ENCODE peak calls at places on chromosomes 5 and 9, in ten cellular contexts. E is left ventricle myocardium inferior, P is PC-9, R is endodermal cell, J is fibroblast of lung, Y is brain microvascular endothelial cell, O is heart left ventricle, X is left lung, D is heart right ventricle, W is coronary artery. I is an unnamed sample.

GRCh38 chr5:10699281-10699874 is 61.7 kb downstream of the DAP start:
- DNase-seq in J (peak), Y (no peak), D (no peak), O (no peak), R (no peak), E (no peak), W (no peak), P (no peak), X (no peak), I (no peak)

GRCh38 chr9:107276966-107277710 is 5.9 kb upstream of the RAD23B start:
- DNase-seq in P (no peak), X (no peak), E (no peak), R (no peak), Y (no peak), D (no peak), O (no peak), W (no peak), J (peak), I (no peak)

GRCh38 chr9:69325409-69326212 is 596 bp downstream of the ENTREP1 start:
- DNase-seq in P (no peak), D (peak), R (peak), W (no peak), X (peak), O (peak), E (peak), Y (no peak), J (no peak), I (peak)

GRCh38 chr5:35438786-35439185 is 178.9 kb upstream of the SPEF2 start:
- DNase-seq in J (peak), O (no peak), X (no peak), D (no peak), P (no peak), R (no peak), Y (peak), E (no peak), W (no peak), I (no peak)

GRCh38 chr5:61783481-61783880 is 451.4 kb downstream of the ZSWIM6 start:
- DNase-seq in W (no peak), X (no peak), E (no peak), P (no peak), J (no peak), D (no peak), Y (no peak), O (no peak), R (no peak), I (no peak)

GRCh38 chr9:116465591-116466288 is 221.4 kb upstream of the TRIM32 start:
- DNase-seq in W (no peak), Y (no peak), X (no peak), O (no peak), J (no peak), E (no peak), P (no peak), R (no peak), D (no peak), I (no peak)

GRCh38 chr5:7873216-7873615 is 4.3 kb downstream of the MTRR start:
- DNase-seq in E (no peak), Y (no peak), P (no peak), X (no peak), O (no peak), J (no peak), R (no peak), D (no peak), W (no peak), I (no peak)

GRCh38 chr5:149273237-149273636 is 1.6 kb downstream of the AFAP1L1 start:
- DNase-seq in Y (no peak), E (no peak), O (no peak), X (no peak), P (no peak), J (no peak), D (no peak), R (peak), W (no peak), I (no peak)

GRCh38 chr5:9251379-9251980 is 294.4 kb downstream of the SEMA5A start:
- DNase-seq in Y (no peak), O (no peak), D (no peak), W (no peak), J (peak), P (no peak), E (no peak), R (no peak), X (no peak), I (no peak)

GRCh38 chr9:85258823-85259370 is 482.9 kb downstream of the AGTPBP1 start:
- DNase-seq in Y (peak), O (peak), W (no peak), P (no peak), J (peak), X (no peak), D (peak), R (peak), E (peak), I (no peak)

GRCh38 chr9:95504053-95504963 is 12.5 kb downstream of the PTCH1 start:
- DNase-seq in R (peak), O (peak), J (peak), X (no peak), P (peak), D (no peak), W (no peak), Y (no peak), E (no peak), I (no peak)

GRCh38 chr9:2676466-2676865 is 40.8 kb upstream of the KCNV2 start:
- DNase-seq in P (no peak), O (no peak), D (no peak), X (no peak), Y (no peak), E (no peak), R (no peak), W (no peak), J (no peak), I (no peak)

GRCh38 chr5:39459091-39459490 is 34.3 kb upstream of the DAB2 start:
- DNase-seq in X (no peak), J (peak), W (no peak), P (no peak), O (no peak), E (no peak), R (no peak), D (no peak), Y (no peak), I (no peak)

GRCh38 chr9:32722704-32723103 is 60.6 kb upstream of the TMEM215 start:
- DNase-seq in Y (no peak), R (no peak), P (no peak), O (no peak), J (no peak), X (no peak), D (no peak), E (no peak), W (no peak), I (no peak)

GRCh38 chr9:32723801-32724200 is 59.5 kb upstream of the TMEM215 start:
- DNase-seq in D (no peak), J (peak), O (no peak), E (no peak), W (no peak), X (no peak), Y (no peak), R (no peak), P (no peak), I (no peak)

GRCh38 chr9:32725066-32725860 is 58.1 kb upstream of the TMEM215 start:
- DNase-seq in E (no peak), D (no peak), X (no peak), R (no peak), Y (no peak), O (no peak), J (peak), W (no peak), P (peak), I (no peak)

DNA sequence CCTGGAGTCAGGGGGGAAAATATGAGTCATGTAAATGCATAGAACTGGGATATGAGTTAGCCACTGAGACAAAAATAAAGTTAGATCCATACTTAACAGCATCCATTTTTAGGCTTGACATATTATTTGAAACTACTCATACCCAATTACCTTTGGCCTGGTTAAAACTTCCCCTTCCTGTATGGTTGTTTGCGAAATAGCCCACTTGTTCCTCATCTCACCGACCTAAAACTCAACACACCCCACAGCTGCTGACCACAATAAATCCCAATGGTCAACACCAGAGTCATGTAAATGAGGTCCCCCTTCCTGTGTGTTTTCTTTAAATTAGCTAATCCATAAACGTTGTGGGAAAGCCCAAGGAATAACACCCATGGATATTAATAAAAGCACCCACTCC is 55.2 kb upstream of the TMEM215 start:
- DNase-seq in X (no peak), J (no peak), O (no peak), D (no peak), R (no peak), E (no peak), W (no peak), P (peak), Y (no peak), I (no peak)
- H3K27ac ChIP-seq in X (no peak), J (no peak), O (no peak), D (no peak), R (no peak), E (no peak), W (no peak), P (peak), Y (no peak), I (no peak)

GRCh38 chr5:146048994-146049703 is 56.2 kb downstream of the PLAC8L1 start:
- DNase-seq in O (peak), X (no peak), J (peak), R (peak), P (peak), W (no peak), D (peak), E (no peak), Y (peak), I (no peak)
- TF ChIP-seq CTCF in O (peak), X (peak), J (peak), R (peak), P (peak), W (peak), D (peak), E (peak), Y (peak), I (peak)

GRCh38 chr5:80034559-80034958 is 589 bp upstream of the THBS4 start:
- DNase-seq in D (no peak), R (no peak), W (no peak), E (no peak), P (no peak), Y (no peak), X (no peak), O (no peak), J (no peak), I (no peak)
- H3K4me3 ChIP-seq in D (peak), R (peak), W (peak), E (peak), P (no peak), Y (no peak), X (no peak), O (no peak), J (no peak), I (no peak)

GRCh38 chr5:73938280-73938937 is 312.4 kb downstream of the ARHGEF28 start:
- DNase-seq in X (no peak), Y (peak), D (no peak), R (no peak), O (no peak), P (peak), J (peak), E (no peak), W (no peak), I (no peak)
- H3K27ac ChIP-seq in X (no peak), Y (peak), D (no peak), R (peak), O (no peak), P (peak), J (peak), E (no peak), W (peak), I (no peak)

DNA sequence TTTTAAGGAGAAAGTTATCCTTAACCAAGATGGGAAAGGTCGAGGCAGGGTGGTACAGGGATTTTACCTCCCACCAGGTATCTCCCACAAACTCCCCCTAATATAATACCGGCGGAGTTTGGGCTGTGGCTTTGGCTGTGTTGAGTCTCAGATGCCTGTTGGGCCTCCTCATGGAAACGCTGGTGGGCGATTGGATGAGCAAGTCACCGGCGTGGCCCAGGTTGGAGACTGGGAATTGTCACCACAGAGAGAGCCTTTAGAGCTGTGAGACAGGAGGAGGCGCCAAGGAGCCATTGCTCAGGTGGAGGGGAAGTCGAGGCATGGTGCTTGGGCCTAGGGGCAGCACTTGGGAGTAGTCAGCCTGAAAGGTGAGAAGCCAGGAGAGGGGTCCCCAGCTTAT is 3.4 kb upstream of the CAMSAP1 start:
- DNase-seq in J (no peak), D (no peak), W (no peak), O (no peak), Y (no peak), E (no peak), X (no peak), R (no peak), P (no peak), I (peak)
- TF ChIP-seq CTCF in J (no peak), D (no peak), W (no peak), O (no peak), Y (no peak), E (no peak), X (no peak), R (no peak), P (no peak), I (no peak)

GRCh38 chr9:129351058-129351641 is 173.1 kb upstream of the IER5L start:
- DNase-seq in W (no peak), J (no peak), R (peak), P (no peak), Y (no peak), O (no peak), X (peak), D (no peak), E (no peak), I (no peak)
- H3K4me3 ChIP-seq in W (peak), J (no peak), R (no peak), P (no peak), Y (no peak), O (no peak), X (peak), D (no peak), E (peak), I (no peak)

DNA sequence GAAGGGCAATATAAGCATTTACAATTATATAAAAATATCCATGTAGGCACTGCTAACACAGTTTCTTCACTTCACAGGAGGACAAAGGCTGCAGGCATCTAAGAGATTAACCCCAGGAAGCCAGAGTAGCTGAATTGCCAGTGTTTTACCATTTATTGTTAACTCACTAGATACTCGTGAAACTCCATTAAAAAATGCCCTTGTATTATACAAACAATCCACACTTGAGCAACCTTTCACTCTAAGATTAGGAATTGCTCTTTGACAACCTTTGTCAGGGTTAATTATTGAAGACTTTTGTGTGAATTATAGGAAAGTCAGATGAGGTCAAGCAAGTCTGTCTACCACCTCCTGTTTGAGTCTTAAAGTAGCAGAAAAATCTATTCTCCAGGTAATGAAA is 317.8 kb downstream of the ADGRV1 start:
- DNase-seq in O (no peak), P (no peak), E (no peak), X (no peak), Y (no peak), D (no peak), R (no peak), J (no peak), W (no peak), I (no peak)
- H3K27ac ChIP-seq in O (no peak), P (no peak), E (no peak), X (peak), Y (no peak), D (no peak), R (no peak), J (no peak), W (no peak), I (peak)

GRCh38 chr5:163079618-163080017 is 357.8 kb upstream of the CCNG1 start:
- DNase-seq in E (no peak), P (no peak), O (no peak), R (peak), J (peak), D (no peak), Y (no peak), W (no peak), X (no peak), I (no peak)
- TF ChIP-seq CTCF in E (no peak), P (peak), O (no peak), R (peak), J (no peak), D (no peak), Y (peak), W (no peak), X (no peak), I (no peak)

GRCh38 chr9:79611091-79611614 is 39.4 kb downstream of the TLE4 start:
- DNase-seq in W (no peak), D (no peak), R (no peak), J (peak), E (no peak), O (no peak), P (no peak), X (no peak), Y (peak), I (no peak)
- H3K4me3 ChIP-seq in W (no peak), D (no peak), R (no peak), J (no peak), E (no peak), O (no peak), P (no peak), X (no peak), Y (no peak), I (no peak)